ENCODE peak calls at places on chromosome 15, in five cellular contexts. B is fibroblast of villous mesenchyme, A is GM10248, Z is upper lobe of left lung, F is endothelial cell. U is an unnamed sample.

GRCh38 chr15:63111481-63111880 is 10.2 kb upstream of the LACTB start:
- DNase-seq in B (no peak), A (peak), Z (no peak), F (no peak), U (no peak)

GRCh38 chr15:70794596-70795310 is 31.4 kb upstream of the UACA start:
- DNase-seq in B (peak), A (no peak), Z (no peak), F (no peak), U (no peak)

GRCh38 chr15:83305696-83306291 is 21.3 kb upstream of the BNC1 start:
- DNase-seq in B (no peak), A (no peak), Z (peak), F (no peak), U (no peak)

GRCh38 chr15:63473999-63474809 is 30.2 kb upstream of the USP3 start:
- DNase-seq in B (peak), A (peak), Z (peak), F (no peak), U (peak)

GRCh38 chr15:90075420-90076289 is 26.6 kb downstream of the IDH2 start:
- DNase-seq in B (no peak), A (no peak), Z (no peak), F (no peak), U (no peak)

GRCh38 chr15:64285871-64286270 is 70.1 kb downstream of the CSNK1G1 start:
- DNase-seq in B (no peak), A (no peak), Z (no peak), F (no peak), U (no peak)

GRCh38 chr15:47383102-47383501 is 334.2 kb upstream of the SEMA6D start:
- DNase-seq in B (no peak), A (no peak), Z (no peak), F (no peak), U (no peak)

GRCh38 chr15:81189583-81190283 is 6.9 kb upstream of the IL16 start:
- DNase-seq in B (peak), A (no peak), Z (peak), F (no peak), U (no peak)

GRCh38 chr15:80404057-80404718 is at the start of gene ARNT2:
- DNase-seq in B (no peak), A (peak), Z (no peak), F (peak), U (peak)

GRCh38 chr15:69929905-69930630 is 167.6 kb downstream of the TLE3 start:
- DNase-seq in B (no peak), A (no peak), Z (no peak), F (no peak), U (no peak)

DNA sequence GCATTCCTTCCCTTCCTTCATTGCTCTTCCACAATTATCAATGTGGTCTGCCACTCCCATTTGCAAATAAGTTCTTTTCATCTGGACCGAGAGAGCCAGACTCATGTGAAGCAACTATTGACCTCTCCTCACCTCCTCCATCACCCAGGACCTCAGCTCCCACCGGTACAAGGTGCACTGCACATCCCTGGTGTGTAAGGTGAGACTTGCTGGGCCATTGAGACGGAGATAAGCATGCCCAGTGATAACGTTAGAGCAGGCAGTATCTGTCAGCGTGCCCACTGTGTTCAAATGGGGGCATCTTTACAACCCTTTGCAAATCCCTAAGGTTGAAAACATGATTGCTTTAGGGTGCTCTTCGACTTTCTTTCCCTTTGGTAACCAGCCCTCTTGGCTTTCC is 154.8 kb downstream of the ADAMTS17 start:
- DNase-seq in B (no peak), A (no peak), Z (no peak), F (no peak), U (no peak)
- TF ChIP-seq CTCF in B (no peak), A (no peak), Z (no peak), F (no peak), U (no peak)

GRCh38 chr15:40282144-40282869 is 557 bp downstream of the ANKRD63 start:
- DNase-seq in B (peak), A (peak), Z (peak), F (peak), U (peak)
- TF ChIP-seq CTCF in B (peak), A (peak), Z (no peak), F (no peak), U (peak)

DNA sequence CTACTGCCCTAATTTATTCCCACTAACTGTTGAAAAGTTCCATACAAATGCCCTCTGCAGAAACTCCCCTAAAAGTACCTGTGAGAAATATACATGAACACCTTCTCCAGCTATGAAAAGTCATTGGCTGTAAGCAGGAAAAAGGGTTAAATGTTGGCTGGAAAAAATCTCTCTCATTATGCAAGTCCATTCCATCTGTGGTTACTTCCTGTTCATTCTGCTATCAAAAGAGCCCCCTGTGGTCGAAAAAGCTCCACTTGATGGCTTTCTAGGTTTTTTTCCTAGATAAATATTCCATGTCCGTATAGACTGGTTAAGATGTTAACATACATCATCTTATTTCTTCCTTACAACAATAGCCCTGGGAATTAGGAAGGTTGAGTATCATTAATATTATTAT is 56.2 kb upstream of the AKAP13 start:
- DNase-seq in B (peak), A (no peak), Z (no peak), F (no peak), U (no peak)
- TF ChIP-seq CTCF in B (peak), A (no peak), Z (no peak), F (no peak), U (no peak)

DNA sequence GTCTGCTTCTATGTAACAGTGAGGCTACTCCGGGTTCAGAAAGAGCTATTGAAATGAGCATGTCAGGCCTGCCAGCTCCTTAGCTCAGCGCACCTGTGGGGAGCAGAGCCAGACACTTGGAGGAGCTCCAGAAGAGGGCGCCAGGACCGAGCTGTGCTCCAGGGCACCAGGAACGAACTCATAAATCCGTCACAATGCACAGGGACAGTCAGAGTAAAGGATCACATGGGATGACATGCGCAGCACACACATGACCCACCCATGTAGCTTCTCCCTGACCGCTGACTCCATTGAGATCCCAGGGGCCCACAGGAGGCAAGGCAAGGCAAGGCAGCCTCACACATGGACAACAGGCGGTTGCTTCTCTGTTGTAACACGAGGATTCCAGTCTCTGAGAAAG is 26.0 kb upstream of the GNB5 start:
- DNase-seq in B (no peak), A (peak), Z (peak), F (peak), U (no peak)
- TF ChIP-seq CTCF in B (peak), A (peak), Z (no peak), F (no peak), U (no peak)